ENCODE peak calls at places on chromosomes 2 and 18, in five cellular contexts. I is stimulated activated CD4-positive, alpha-beta T cell treated with anti-CD3 and anti-CD28 coated beads, Interleukin-4, amount 100 ng/mL, for 48 hours; R is C1 segment of cervical spinal cord; U is fibroblast of gingiva; H is HS-5. O is an unnamed sample.

GRCh38 chr2:193966590-193966989 is 1690.4 kb upstream of the SLC39A10 start:
- DNase-seq in R (no peak), I (no peak), H (peak), U (no peak), O (no peak)

GRCh38 chr2:132374551-132374950 is 42.1 kb upstream of the GPR39 start:
- DNase-seq in R (no peak), I (no peak), H (peak), U (no peak), O (no peak)

GRCh38 chr2:56207760-56208159 is 24.0 kb downstream of the CCDC85A start:
- DNase-seq in R (no peak), U (no peak), H (no peak), I (no peak), O (no peak)

GRCh38 chr18:8882632-8883408 is 177.5 kb downstream of the MTCL1 start:
- DNase-seq in I (no peak), U (no peak), R (no peak), H (no peak), O (no peak)

GRCh38 chr2:56531668-56532420 is 348.1 kb downstream of the CCDC85A start:
- DNase-seq in R (no peak), H (no peak), I (no peak), U (no peak), O (no peak)

GRCh38 chr2:150470435-150470834 is 17.0 kb downstream of the RND3 start:
- DNase-seq in I (no peak), H (no peak), U (no peak), R (no peak), O (no peak)

GRCh38 chr18:48848641-48849143 is 102.1 kb downstream of the SMAD7 start:
- DNase-seq in H (no peak), I (no peak), U (no peak), R (no peak), O (no peak)

GRCh38 chr2:85277416-85278158 is 50.2 kb downstream of the TGOLN2 start:
- DNase-seq in U (peak), I (no peak), H (no peak), R (no peak), O (no peak)

GRCh38 chr2:72036173-72036545 is 111.5 kb downstream of the CYP26B1 start:
- DNase-seq in R (no peak), I (no peak), H (no peak), U (no peak), O (peak)

GRCh38 chr2:196481323-196481695 is 158.2 kb upstream of the CCDC150 start:
- DNase-seq in I (no peak), R (no peak), U (peak), H (peak), O (no peak)

GRCh38 chr18:63887424-63887823 is at the start of gene SERPINB2:
- DNase-seq in I (no peak), H (peak), U (no peak), R (no peak), O (no peak)

GRCh38 chr2:229296561-229296960 is 25.5 kb upstream of the PID1 start:
- DNase-seq in I (no peak), U (peak), H (no peak), R (no peak), O (no peak)

GRCh38 chr18:6752200-6752873 is 22.8 kb downstream of the ARHGAP28 start:
- DNase-seq in H (no peak), U (peak), I (no peak), R (no peak), O (no peak)